ENCODE peak calls at places on chromosome 9, in seven cellular contexts. C is PC-3, H is fibroblast of lung, V is keratinocyte, L is GM23248, I is GM23338, E is neural progenitor cell. P is an unnamed sample.

GRCh38 chr9:93112864-93113389 is 16.9 kb downstream of the CARD19 start:
- DNase-seq in C (no peak), I (no peak), H (no peak), V (no peak), L (no peak), E (no peak), P (no peak)

GRCh38 chr9:107999890-108000289 is 510.3 kb upstream of the KLF4 start:
- DNase-seq in H (no peak), L (peak; percentile 64), I (no peak), E (no peak), C (peak; percentile 40), V (no peak), P (peak; percentile 73)

GRCh38 chr9:107737987-107738743 is 248.6 kb upstream of the KLF4 start:
- DNase-seq in H (peak; percentile 93), E (no peak), I (no peak), C (peak; percentile 56), L (peak; percentile 97), V (peak; percentile 38), P (no peak)

GRCh38 chr9:75628952-75629351 is 261.5 kb upstream of the PCSK5 start:
- DNase-seq in I (no peak), H (no peak), L (no peak), V (no peak), E (no peak), C (no peak), P (no peak)

GRCh38 chr9:86600291-86600690 is 246.1 kb upstream of the TUT7 start:
- DNase-seq in E (no peak), C (peak; percentile 2), L (peak; percentile 48), V (peak; percentile 62), H (peak; percentile 28), I (no peak), P (peak; percentile 58)

GRCh38 chr9:13278368-13279246 is 885 bp downstream of the MPDZ start:
- DNase-seq in L (peak; percentile 81), E (peak; percentile 74), I (peak; percentile 67), H (peak; percentile 67), V (no peak), C (peak; percentile 14), P (no peak)

GRCh38 chr9:128114326-128115186 is 13.0 kb downstream of the PTGES2 start:
- DNase-seq in V (no peak), I (no peak), C (no peak), E (no peak), L (no peak), H (no peak), P (no peak)

GRCh38 chr9:138077126-138077525 is 199.5 kb downstream of the CACNA1B start:
- DNase-seq in C (no peak), I (no peak), L (no peak), E (no peak), V (no peak), H (no peak), P (no peak)

GRCh38 chr9:75170898-75171360 is 82.6 kb downstream of the OSTF1 start:
- DNase-seq in L (no peak), C (peak; percentile 8), H (no peak), E (no peak), V (no peak), I (no peak), P (peak; percentile 21)

GRCh38 chr9:93652604-93653592 is 76.5 kb downstream of the PHF2 start:
- DNase-seq in C (no peak), V (no peak), L (no peak), H (no peak), E (no peak), I (no peak), P (no peak)

GRCh38 chr9:93669116-93669957 is 93.0 kb downstream of the PHF2 start:
- DNase-seq in C (no peak), E (no peak), I (no peak), V (no peak), H (no peak), L (peak; percentile 32), P (no peak)

GRCh38 chr9:121484659-121485446 is 14.8 kb downstream of the GGTA1 start:
- DNase-seq in H (no peak), L (no peak), E (no peak), I (no peak), C (no peak), V (no peak), P (no peak)

GRCh38 chr9:127754761-127755557 is 19.9 kb upstream of the TOR2A start:
- DNase-seq in V (no peak), I (peak; percentile 87), C (no peak), L (no peak), H (no peak), E (peak; percentile 89), P (no peak)

GRCh38 chr9:97220894-97221477 is 86.5 kb upstream of the CCDC180 start:
- DNase-seq in L (no peak), C (no peak), I (peak; percentile 56), V (no peak), H (no peak), E (peak; percentile 46), P (no peak)

GRCh38 chr9:88319936-88320747 is 68.1 kb upstream of the SPIN1 start:
- DNase-seq in E (no peak), I (no peak), V (no peak), L (peak; percentile 17), C (peak; percentile 11), H (peak; percentile 13), P (no peak)

GRCh38 chr9:42388146-42388690 is 204.8 kb downstream of the SPATA31A6 start:
- DNase-seq in C (no peak), H (no peak), L (no peak), I (peak; percentile 41), E (peak; percentile 25), V (no peak), P (no peak)

GRCh38 chr9:83070257-83070656 is 7.3 kb upstream of the RASEF start:
- DNase-seq in H (peak; percentile 13), V (no peak), I (no peak), C (peak; percentile 10), L (peak; percentile 87), E (no peak), P (no peak)

DNA sequence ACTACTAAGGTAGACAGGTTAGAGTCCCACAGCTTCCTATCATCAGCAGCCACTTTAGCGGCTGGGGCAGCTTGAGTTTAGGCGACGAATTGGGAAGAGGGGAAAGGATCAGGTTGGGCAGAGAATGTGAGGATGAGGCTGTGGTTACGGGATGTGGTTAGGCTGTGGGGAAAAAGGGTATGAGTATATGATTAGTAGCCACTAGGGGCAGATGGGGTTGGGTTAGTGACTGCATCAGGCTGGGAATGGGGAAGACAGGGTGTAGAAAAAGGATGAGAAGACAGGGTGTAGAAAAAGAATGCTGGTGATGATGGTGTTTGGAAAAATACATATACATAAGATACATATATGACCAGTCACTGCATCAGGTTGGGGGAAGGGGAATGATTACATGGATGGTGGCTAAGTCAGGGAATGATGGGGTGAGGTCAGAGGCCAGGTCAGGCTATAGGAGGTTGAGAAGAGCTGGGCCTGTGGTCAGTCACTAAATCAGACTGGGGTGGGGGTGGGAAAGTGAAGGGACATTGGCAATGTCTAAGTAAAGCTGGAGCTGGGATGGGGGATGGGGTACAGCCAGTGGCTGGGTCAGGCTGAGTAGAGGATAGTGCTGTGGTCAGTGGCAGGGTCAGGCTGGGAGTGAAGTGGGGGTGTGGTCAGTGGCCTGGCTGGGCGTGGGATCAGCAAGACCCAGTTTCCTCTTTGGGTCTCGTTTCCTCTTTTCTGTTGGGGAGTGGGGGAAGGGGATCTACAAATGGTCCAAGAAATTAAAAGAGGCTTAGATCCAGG is 2.1 kb downstream of the TLN1 start:
- DNase-seq in C (peak; percentile 86), L (peak; percentile 94), I (peak; percentile 90), V (peak; percentile 49), H (peak; percentile 82), E (peak; percentile 70), P (no peak)
- H4K20me1 ChIP-seq in C (no peaks in the 10 kb centered on the region), L (no peaks in the 10 kb centered on the region), I (peaks cover 15% of the 10 kb centered on the region), V (peaks cover 26% of the 10 kb centered on the region), H (no peaks in the 10 kb centered on the region), E (peaks cover 15% of the 10 kb centered on the region), P (peaks cover 6% of the 10 kb centered on the region)

DNA sequence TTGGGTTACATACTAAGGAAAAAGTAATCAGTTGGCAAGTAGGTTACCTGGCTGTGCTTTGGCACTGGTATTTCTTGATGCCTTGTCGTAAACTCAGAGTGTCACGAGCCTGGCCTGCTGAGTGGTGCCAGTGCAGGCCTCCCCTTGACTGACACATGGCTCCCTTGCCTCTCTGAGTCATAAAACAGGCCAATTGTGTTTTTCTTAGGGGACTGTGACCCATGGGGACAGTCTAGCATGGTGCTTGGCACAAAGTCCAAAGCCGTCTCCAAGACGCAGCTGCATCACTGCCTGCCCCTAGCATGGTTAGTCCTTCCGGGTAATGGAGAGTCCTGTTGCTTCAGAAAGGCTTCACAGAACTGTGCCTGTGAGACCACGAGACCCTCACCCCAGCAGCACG is 132.5 kb downstream of the MVB12B start:
- DNase-seq in L (no peak), V (no peak), H (no peak), I (no peak), C (no peak), E (no peak), P (no peak)
- H3K4me2 ChIP-seq in L (no peak overlapping the region), V (no peak overlapping the region), H (no peak overlapping the region), I (no peak overlapping the region), C (no peak overlapping the region), E (no peak overlapping the region), P (no peak overlapping the region)

GRCh38 chr9:136985027-136985602 is 2.3 kb downstream of the LCNL1 start:
- DNase-seq in V (no peak), C (no peak), E (no peak), L (no peak), I (peak; percentile 53), H (no peak), P (no peak)
- TF ChIP-seq EZH2 in V (peak; percentile 90), C (no peak), E (peak; percentile 39), L (peak; percentile 44), I (peak; percentile 39), H (peak; percentile 91), P (no peak)

GRCh38 chr9:104854613-104855012 is 73.3 kb downstream of the ABCA1 start:
- DNase-seq in H (no peak), I (no peak), C (peak; percentile 88), V (no peak), L (no peak), E (no peak), P (peak; percentile 37)
- H4K20me1 ChIP-seq in H (no peaks in the 10 kb centered on the region), I (no peaks in the 10 kb centered on the region), C (no peaks in the 10 kb centered on the region), V (no peaks in the 10 kb centered on the region), L (peaks cover 3% of the 10 kb centered on the region), E (no peaks in the 10 kb centered on the region), P (no peaks in the 10 kb centered on the region)

GRCh38 chr9:18909140-18910018 is 123.6 kb downstream of the SAXO1 start:
- DNase-seq in V (no peak), I (no peak), C (no peak), L (no peak), E (no peak), H (no peak), P (no peak)

GRCh38 chr9:18911714-18912342 is 121.2 kb downstream of the SAXO1 start:
- DNase-seq in V (no peak), E (peak; percentile 34), I (peak; percentile 50), H (no peak), L (no peak), C (no peak), P (no peak)

GRCh38 chr9:18910858-18911257 is 122.2 kb downstream of the SAXO1 start:
- DNase-seq in I (no peak), V (no peak), H (peak; percentile 34), C (no peak), E (no peak), L (no peak), P (no peak)

GRCh38 chr9:18907927-18908625 is 124.9 kb downstream of the SAXO1 start:
- DNase-seq in C (no peak), H (no peak), I (no peak), V (no peak), E (no peak), L (no peak), P (no peak)

GRCh38 chr9:18910435-18910834 is 122.6 kb downstream of the SAXO1 start:
- DNase-seq in C (no peak), I (no peak), H (peak; percentile 15), V (no peak), L (no peak), E (no peak), P (no peak)
- H3K4me2 ChIP-seq in C (no peak overlapping the region), I (no peak overlapping the region), H (peak overlapping the region; percentile 46), V (no peak overlapping the region), L (no peak overlapping the region), E (no peak overlapping the region), P (no peak overlapping the region)

P was measured in PC-9.